ENCODE peak calls at places on chromosomes 16 and 17, in seven cellular contexts. G is IMR-90, K is H1, Z is mesenchymal stem cell, P is H9, E is mesendoderm, R is trophoblast cell. N is an unnamed sample.

GRCh38 chr17:52181842-52182241 is 23.3 kb upstream of the CA10 start:
- DNase-seq in G (no peak), K (no peak), Z (no peak), P (no peak), E (no peak), R (no peak), N (no peak)

GRCh38 chr17:31321971-31322370 is 549 bp upstream of the EVI2A start:
- DNase-seq in G (no peak), K (no peak), Z (no peak), P (no peak), E (no peak), R (no peak), N (no peak)

GRCh38 chr17:33115957-33116680 is 124.5 kb downstream of the SPACA3 start:
- DNase-seq in G (no peak), K (no peak), Z (no peak), P (no peak), E (no peak), R (no peak), N (no peak)

GRCh38 chr16:69535123-69536050 is 30.4 kb upstream of the NFAT5 start:
- DNase-seq in G (peak), K (no peak), Z (peak), P (no peak), E (peak), R (no peak), N (no peak)

GRCh38 chr17:61129876-61130275 is 269.8 kb upstream of the TBX2 start:
- DNase-seq in G (peak), K (no peak), Z (peak), P (no peak), E (no peak), R (no peak), N (no peak)

GRCh38 chr16:72938426-72939164 is 109.3 kb downstream of the ZFHX3 start:
- DNase-seq in G (peak), K (no peak), Z (peak), P (no peak), E (no peak), R (peak), N (no peak)

GRCh38 chr16:30523768-30524574 is 2.4 kb downstream of the ZNF768 start:
- DNase-seq in G (no peak), K (no peak), Z (no peak), P (no peak), E (no peak), R (no peak), N (no peak)

GRCh38 chr16:87435399-87436224 is 43.5 kb downstream of the MAP1LC3B start:
- DNase-seq in G (peak), K (no peak), Z (peak), P (no peak), E (no peak), R (no peak), N (no peak)

GRCh38 chr16:70695351-70696070 is 9.7 kb upstream of the MTSS2 start:
- DNase-seq in G (no peak), K (no peak), Z (peak), P (no peak), E (peak), R (no peak), N (no peak)

GRCh38 chr17:45276031-45276430 is 14.1 kb upstream of the SPATA32 start:
- DNase-seq in G (peak), K (no peak), Z (peak), P (no peak), E (peak), R (no peak), N (no peak)

DNA sequence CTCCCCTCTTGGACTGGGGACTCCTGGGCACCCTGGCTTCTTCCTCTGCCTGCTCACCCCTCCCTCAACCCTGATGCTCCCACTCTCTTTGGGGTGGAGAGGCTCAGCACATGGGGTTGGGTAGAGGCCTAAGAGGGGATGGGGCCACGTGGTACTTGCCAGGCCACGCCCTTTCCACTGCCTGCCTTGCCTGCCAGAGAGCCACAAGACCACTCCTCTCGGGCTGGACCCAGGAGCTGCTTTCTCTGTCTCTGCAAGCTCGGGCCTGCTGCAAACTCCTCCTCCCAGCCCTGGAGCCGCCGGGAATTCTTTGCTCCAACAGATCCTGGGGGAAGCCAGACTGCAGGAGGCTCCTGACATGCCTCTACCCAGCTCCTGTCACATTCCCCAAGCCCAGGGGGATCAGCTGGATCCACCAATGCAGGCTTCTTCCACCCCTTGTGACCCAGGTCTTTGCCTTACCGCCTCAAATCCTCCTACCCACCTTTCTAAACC is 11.8 kb downstream of the DLX4 start:
- DNase-seq in G (no peak), K (peak), Z (no peak), P (peak), E (peak), R (no peak), N (no peak)
- H3K23ac ChIP-seq in G (no peak), K (no peak), Z (no peak), P (no peak), E (no peak), R (no peak), N (no peak)

DNA sequence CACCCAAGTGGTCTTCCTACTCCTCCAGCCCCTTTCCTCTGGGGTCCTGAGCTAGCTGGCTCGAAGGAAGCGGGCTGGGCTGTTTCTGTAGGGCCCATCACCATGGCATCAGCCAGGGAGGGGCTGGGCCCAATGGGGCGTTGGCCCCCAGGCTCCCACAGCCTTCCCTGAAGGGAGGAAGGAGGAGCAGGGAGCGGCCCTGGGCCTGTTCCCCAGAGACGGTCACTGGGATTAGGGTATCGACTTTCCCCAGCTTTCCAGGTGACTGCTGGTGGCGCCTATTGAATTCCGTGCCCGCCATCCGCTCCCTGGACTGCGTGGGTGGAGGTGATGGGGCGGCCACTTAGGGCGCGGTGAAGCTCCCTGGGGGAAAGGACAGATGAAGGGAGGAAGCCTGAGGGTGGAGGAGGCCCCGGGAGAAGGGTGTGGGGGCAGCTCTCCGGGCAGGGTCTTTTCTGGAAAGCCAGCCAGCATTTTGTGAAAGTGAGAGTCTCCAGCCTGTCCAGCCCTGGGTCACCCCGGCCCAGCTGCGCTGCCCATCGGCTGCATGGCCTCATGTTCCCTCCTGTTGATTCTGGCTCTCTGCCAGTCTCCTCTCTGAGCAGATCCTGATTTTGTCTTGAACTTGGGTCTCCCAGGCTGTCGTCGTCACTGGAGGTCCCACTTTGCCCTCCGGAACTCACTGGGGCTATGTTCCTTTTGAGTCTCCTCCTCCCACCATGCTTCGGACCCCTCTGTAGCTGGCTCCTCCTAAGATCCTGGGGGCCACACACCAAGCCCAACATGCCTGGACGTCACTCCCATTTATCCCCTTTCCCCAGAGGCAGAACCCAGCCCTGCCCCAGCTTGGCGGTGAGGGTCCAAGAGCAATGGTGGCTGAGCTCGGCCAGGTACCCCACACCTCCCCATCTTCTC is 9.8 kb downstream of the NHERF1 start:
- DNase-seq in G (no peak), K (no peak), Z (no peak), P (no peak), E (no peak), R (no peak), N (no peak)
- H3K27ac ChIP-seq in G (no peak), K (peak), Z (peak), P (no peak), E (no peak), R (no peak), N (no peak)

GRCh38 chr16:84307209-84307954 is 12.7 kb downstream of the WFDC1 start:
- DNase-seq in G (no peak), K (no peak), Z (no peak), P (no peak), E (no peak), R (no peak), N (no peak)

GRCh38 chr16:84308120-84308519 is 13.4 kb downstream of the WFDC1 start:
- DNase-seq in G (peak), K (peak), Z (peak), P (peak), E (peak), R (no peak), N (peak)

GRCh38 chr16:84303516-84303915 is 8.8 kb downstream of the WFDC1 start:
- DNase-seq in G (no peak), K (no peak), Z (no peak), P (no peak), E (no peak), R (no peak), N (no peak)

GRCh38 chr16:84303023-84303422 is 8.3 kb downstream of the WFDC1 start:
- DNase-seq in G (peak), K (no peak), Z (peak), P (no peak), E (no peak), R (no peak), N (no peak)

GRCh38 chr16:84306564-84306963 is 11.9 kb downstream of the WFDC1 start:
- DNase-seq in G (no peak), K (no peak), Z (no peak), P (no peak), E (no peak), R (no peak), N (no peak)
- H3K23ac ChIP-seq in G (no peak), K (no peak), Z (no peak), P (no peak), E (no peak), R (no peak), N (peak)

GRCh38 chr16:10601444-10602401 is 21.3 kb upstream of the EMP2 start:
- DNase-seq in G (no peak), K (no peak), Z (no peak), P (no peak), E (peak), R (peak), N (no peak)
- H3K27ac ChIP-seq in G (no peak), K (no peak), Z (no peak), P (no peak), E (no peak), R (peak), N (no peak)

DNA sequence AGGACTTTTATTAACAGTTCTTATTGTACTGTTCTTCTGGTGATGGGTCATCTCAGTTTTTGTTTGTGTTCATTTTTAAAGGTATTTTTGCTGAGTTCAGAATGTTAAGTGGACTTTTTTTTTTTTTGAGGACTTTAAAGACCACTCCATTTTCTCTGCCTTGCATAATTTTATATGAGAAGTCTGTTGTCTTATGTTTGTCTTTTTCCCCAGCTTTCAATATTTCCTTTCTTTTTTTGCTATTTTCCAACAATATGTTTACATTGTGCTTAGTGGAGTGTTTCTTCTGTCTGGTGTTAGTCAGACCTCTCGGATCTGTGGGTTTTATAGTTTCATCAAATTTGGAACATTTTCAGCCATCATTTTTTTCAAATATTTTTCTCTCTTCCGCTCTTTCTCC is 290.0 kb upstream of the TNRC6C start:
- DNase-seq in G (no peak), K (no peak), Z (no peak), P (no peak), E (no peak), R (no peak), N (no peak)
- H3K23ac ChIP-seq in G (no peak), K (no peak), Z (no peak), P (no peak), E (no peak), R (no peak), N (no peak)

N was measured in neuronal stem cell.